ENCODE peak calls at places on chromosomes 16 and 17, in eight cellular contexts. One of them, this sample, is unnamed.

GRCh38 chr17:43844241-43844640 is 2.7 kb upstream of the CD300LG start:
- DNase-seq in spleen: no peak
- DNase-seq in heart left ventricle: no peak
- DNase-seq in uterus: no peak
- DNase-seq in IMR-90: no peak
- DNase-seq in body of pancreas: no peak
- DNase-seq in HCT116: no peak
- DNase-seq in esophagus muscularis mucosa: no peak
- DNase-seq in this sample: no peak

GRCh38 chr17:17175917-17176316 is 30.2 kb downstream of the PLD6 start:
- DNase-seq in spleen: no peak
- DNase-seq in heart left ventricle: no peak
- DNase-seq in uterus: no peak
- DNase-seq in IMR-90: no peak
- DNase-seq in body of pancreas: no peak
- DNase-seq in HCT116: no peak
- DNase-seq in esophagus muscularis mucosa: no peak
- DNase-seq in this sample: no peak

GRCh38 chr16:4664538-4665418 is 28.6 kb upstream of the NUDT16L1 start:
- DNase-seq in spleen: peak; percentile 91
- DNase-seq in heart left ventricle: peak; percentile 42
- DNase-seq in uterus: peak; percentile 71
- DNase-seq in IMR-90: no peak
- DNase-seq in body of pancreas: peak; percentile 56
- DNase-seq in HCT116: no peak
- DNase-seq in esophagus muscularis mucosa: no peak
- DNase-seq in this sample: peak; percentile 46

GRCh38 chr17:31571124-31571892 is 179.8 kb downstream of the RAB11FIP4 start:
- DNase-seq in spleen: no peak
- DNase-seq in heart left ventricle: peak; percentile 81
- DNase-seq in uterus: peak; percentile 93
- DNase-seq in IMR-90: peak; percentile 98
- DNase-seq in body of pancreas: peak; percentile 85
- DNase-seq in HCT116: no peak
- DNase-seq in esophagus muscularis mucosa: peak; percentile 96
- DNase-seq in this sample: peak; percentile 91

GRCh38 chr16:1287982-1288670 is 21.3 kb upstream of the UBE2I start:
- DNase-seq in spleen: no peak
- DNase-seq in heart left ventricle: no peak
- DNase-seq in uterus: no peak
- DNase-seq in IMR-90: peak; percentile 5
- DNase-seq in body of pancreas: no peak
- DNase-seq in HCT116: no peak
- DNase-seq in esophagus muscularis mucosa: no peak
- DNase-seq in this sample: no peak

GRCh38 chr17:34624767-34625389 is 45.5 kb downstream of the TMEM132E start:
- DNase-seq in spleen: no peak
- DNase-seq in heart left ventricle: no peak
- DNase-seq in uterus: no peak
- DNase-seq in IMR-90: no peak
- DNase-seq in body of pancreas: no peak
- DNase-seq in HCT116: no peak
- DNase-seq in esophagus muscularis mucosa: no peak
- DNase-seq in this sample: no peak

GRCh38 chr17:80029235-80029974 is 6.3 kb downstream of the TBC1D16 start:
- DNase-seq in spleen: no peak
- DNase-seq in heart left ventricle: peak; percentile 81
- DNase-seq in uterus: peak; percentile 87
- DNase-seq in IMR-90: peak; percentile 74
- DNase-seq in body of pancreas: peak; percentile 97
- DNase-seq in HCT116: no peak
- DNase-seq in esophagus muscularis mucosa: peak; percentile 95
- DNase-seq in this sample: peak; percentile 81

GRCh38 chr17:73013816-73014663 is 78.4 kb downstream of the SLC39A11 start:
- DNase-seq in spleen: no peak
- DNase-seq in heart left ventricle: no peak
- DNase-seq in uterus: no peak
- DNase-seq in IMR-90: peak; percentile 24
- DNase-seq in body of pancreas: no peak
- DNase-seq in HCT116: peak; percentile 73
- DNase-seq in esophagus muscularis mucosa: no peak
- DNase-seq in this sample: no peak

GRCh38 chr17:45782889-45783592 is 1.1 kb upstream of the CRHR1 start:
- DNase-seq in spleen: no peak
- DNase-seq in heart left ventricle: no peak
- DNase-seq in uterus: peak; percentile 42
- DNase-seq in IMR-90: no peak
- DNase-seq in body of pancreas: no peak
- DNase-seq in HCT116: no peak
- DNase-seq in esophagus muscularis mucosa: no peak
- DNase-seq in this sample: no peak
- TF ChIP-seq CTCF in spleen: no peak
- TF ChIP-seq CTCF in heart left ventricle: peak; percentile 57
- TF ChIP-seq CTCF in uterus: peak; percentile 30
- TF ChIP-seq CTCF in IMR-90: peak; percentile 29
- TF ChIP-seq CTCF in body of pancreas: peak; percentile 6
- TF ChIP-seq CTCF in HCT116: peak; percentile 60
- TF ChIP-seq CTCF in esophagus muscularis mucosa: peak; percentile 33
- TF ChIP-seq CTCF in this sample: no peak

DNA sequence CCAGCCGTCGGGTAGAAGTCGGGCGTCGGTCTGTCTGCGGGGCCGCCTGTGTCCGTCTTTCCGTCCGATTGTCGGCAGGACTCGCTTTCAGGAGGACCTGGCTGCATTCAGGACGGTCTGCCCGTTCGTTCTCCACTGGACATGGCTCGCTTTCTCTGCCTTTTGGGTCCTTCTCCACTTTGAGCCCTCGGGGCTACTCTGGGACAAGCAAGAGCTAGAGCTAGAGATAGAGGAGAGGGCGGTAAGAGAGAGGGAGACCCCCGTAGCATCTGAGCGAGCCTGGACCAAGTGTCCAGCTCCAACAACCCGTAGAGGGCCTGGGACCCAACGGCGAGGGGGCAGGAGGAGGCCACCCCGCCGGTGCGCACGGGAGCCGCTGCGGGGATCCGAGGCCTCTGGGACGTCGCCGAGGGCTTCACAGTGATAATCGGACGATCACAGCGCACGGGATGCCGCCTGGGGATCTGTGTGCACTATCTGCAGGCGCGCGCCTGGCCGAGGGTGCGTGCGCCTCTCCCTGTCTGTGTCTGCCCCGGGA is 4.5 kb downstream of the TBX4 start:
- DNase-seq in spleen: no peak
- DNase-seq in heart left ventricle: no peak
- DNase-seq in uterus: no peak
- DNase-seq in IMR-90: no peak
- DNase-seq in body of pancreas: no peak
- DNase-seq in HCT116: no peak
- DNase-seq in esophagus muscularis mucosa: no peak
- DNase-seq in this sample: no peak
- H3K4me3 ChIP-seq in spleen: peak overlapping the region; percentile 9
- H3K4me3 ChIP-seq in heart left ventricle: peak overlapping the region; percentile 35
- H3K4me3 ChIP-seq in uterus: no peak overlapping the region
- H3K4me3 ChIP-seq in IMR-90: no peak overlapping the region
- H3K4me3 ChIP-seq in body of pancreas: no peak overlapping the region
- H3K4me3 ChIP-seq in HCT116: no peak overlapping the region
- H3K4me3 ChIP-seq in esophagus muscularis mucosa: peak overlapping the region; percentile 32
- H3K4me3 ChIP-seq in this sample: no peak overlapping the region

GRCh38 chr16:29990883-29991570 is 4.4 kb downstream of the HIRIP3 start:
- DNase-seq in spleen: peak; percentile 73
- DNase-seq in heart left ventricle: no peak
- DNase-seq in uterus: no peak
- DNase-seq in IMR-90: no peak
- DNase-seq in body of pancreas: no peak
- DNase-seq in HCT116: no peak
- DNase-seq in esophagus muscularis mucosa: no peak
- DNase-seq in this sample: no peak

GRCh38 chr16:29992371-29992967 is 2.9 kb downstream of the HIRIP3 start:
- DNase-seq in spleen: no peak
- DNase-seq in heart left ventricle: no peak
- DNase-seq in uterus: no peak
- DNase-seq in IMR-90: peak; percentile 63
- DNase-seq in body of pancreas: no peak
- DNase-seq in HCT116: no peak
- DNase-seq in esophagus muscularis mucosa: no peak
- DNase-seq in this sample: no peak

GRCh38 chr16:29990033-29990432 is 5.4 kb downstream of the HIRIP3 start:
- DNase-seq in spleen: no peak
- DNase-seq in heart left ventricle: no peak
- DNase-seq in uterus: no peak
- DNase-seq in IMR-90: no peak
- DNase-seq in body of pancreas: no peak
- DNase-seq in HCT116: no peak
- DNase-seq in esophagus muscularis mucosa: no peak
- DNase-seq in this sample: no peak

GRCh38 chr16:29993191-29993902 is 2.1 kb downstream of the HIRIP3 start:
- DNase-seq in spleen: peak; percentile 76
- DNase-seq in heart left ventricle: no peak
- DNase-seq in uterus: no peak
- DNase-seq in IMR-90: no peak
- DNase-seq in body of pancreas: no peak
- DNase-seq in HCT116: no peak
- DNase-seq in esophagus muscularis mucosa: no peak
- DNase-seq in this sample: no peak

GRCh38 chr16:29991571-29991904 is 3.9 kb downstream of the HIRIP3 start:
- DNase-seq in spleen: peak; percentile 47
- DNase-seq in heart left ventricle: no peak
- DNase-seq in uterus: no peak
- DNase-seq in IMR-90: no peak
- DNase-seq in body of pancreas: no peak
- DNase-seq in HCT116: no peak
- DNase-seq in esophagus muscularis mucosa: no peak
- DNase-seq in this sample: no peak
- TF ChIP-seq POLR2A in spleen: no peak
- TF ChIP-seq POLR2A in heart left ventricle: no peak
- TF ChIP-seq POLR2A in uterus: no peak
- TF ChIP-seq POLR2A in IMR-90: no peak
- TF ChIP-seq POLR2A in body of pancreas: no peak
- TF ChIP-seq POLR2A in HCT116: no peak
- TF ChIP-seq POLR2A in esophagus muscularis mucosa: no peak
- TF ChIP-seq POLR2A in this sample: no peak

DNA sequence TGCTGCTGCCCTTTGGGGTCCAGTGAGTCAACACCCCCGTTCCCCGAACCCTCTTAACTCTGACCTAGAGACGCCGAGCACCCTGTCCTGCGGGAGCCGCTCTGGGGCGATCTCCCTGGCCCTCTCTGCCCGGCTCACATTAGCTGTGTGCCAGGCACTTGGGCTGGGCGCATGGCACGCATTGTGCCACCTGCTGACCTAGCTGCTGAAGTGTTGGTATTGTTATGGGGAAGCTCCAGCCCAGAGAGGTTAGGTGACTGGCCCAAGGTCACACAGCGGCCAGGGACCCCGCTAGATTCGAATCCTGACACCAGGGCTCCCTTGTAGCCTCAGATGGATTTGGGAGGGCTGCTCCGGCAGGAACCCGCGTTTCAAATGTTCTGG is 1.1 kb downstream of the HSD17B1 start:
- DNase-seq in spleen: peak; percentile 84
- DNase-seq in heart left ventricle: no peak
- DNase-seq in uterus: no peak
- DNase-seq in IMR-90: no peak
- DNase-seq in body of pancreas: peak; percentile 31
- DNase-seq in HCT116: no peak
- DNase-seq in esophagus muscularis mucosa: no peak
- DNase-seq in this sample: no peak
- TF ChIP-seq CTCF in spleen: no peak
- TF ChIP-seq CTCF in heart left ventricle: no peak
- TF ChIP-seq CTCF in uterus: no peak
- TF ChIP-seq CTCF in IMR-90: peak; percentile 4
- TF ChIP-seq CTCF in body of pancreas: no peak
- TF ChIP-seq CTCF in HCT116: peak; percentile 19
- TF ChIP-seq CTCF in esophagus muscularis mucosa: no peak
- TF ChIP-seq CTCF in this sample: no peak

DNA sequence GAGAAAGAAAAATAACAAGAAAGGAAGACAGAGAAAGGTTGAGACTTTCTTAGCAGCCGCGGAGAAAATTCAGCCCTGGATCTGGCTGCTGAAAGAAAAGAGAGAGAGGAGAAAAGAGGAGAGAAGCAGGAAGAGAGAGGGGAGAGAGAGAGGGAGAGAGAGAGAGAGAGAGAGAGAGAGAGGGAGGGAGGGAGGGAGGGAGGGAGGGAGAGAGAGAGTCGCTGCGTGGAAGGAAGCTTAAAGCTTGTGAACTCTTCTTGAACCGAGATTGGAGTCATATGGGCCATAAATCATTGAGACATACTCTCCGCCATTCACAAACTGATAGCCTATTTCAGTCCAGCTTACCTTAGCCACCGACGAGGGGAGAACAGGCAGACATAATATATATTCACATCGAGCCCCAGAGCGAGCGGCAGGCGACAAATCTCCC is 10.3 kb upstream of the HOXB2 start:
- DNase-seq in spleen: no peak
- DNase-seq in heart left ventricle: no peak
- DNase-seq in uterus: no peak
- DNase-seq in IMR-90: peak; percentile 99
- DNase-seq in body of pancreas: no peak
- DNase-seq in HCT116: no peak
- DNase-seq in esophagus muscularis mucosa: no peak
- DNase-seq in this sample: no peak
- H3K4me3 ChIP-seq in spleen: peak overlapping the region; percentile 22
- H3K4me3 ChIP-seq in heart left ventricle: peak overlapping the region; percentile 43
- H3K4me3 ChIP-seq in uterus: peak overlapping the region; percentile 40
- H3K4me3 ChIP-seq in IMR-90: peak overlapping the region; percentile 48
- H3K4me3 ChIP-seq in body of pancreas: no peak overlapping the region
- H3K4me3 ChIP-seq in HCT116: no peak overlapping the region
- H3K4me3 ChIP-seq in esophagus muscularis mucosa: peak overlapping the region; percentile 57
- H3K4me3 ChIP-seq in this sample: peak overlapping the region; percentile 42

DNA sequence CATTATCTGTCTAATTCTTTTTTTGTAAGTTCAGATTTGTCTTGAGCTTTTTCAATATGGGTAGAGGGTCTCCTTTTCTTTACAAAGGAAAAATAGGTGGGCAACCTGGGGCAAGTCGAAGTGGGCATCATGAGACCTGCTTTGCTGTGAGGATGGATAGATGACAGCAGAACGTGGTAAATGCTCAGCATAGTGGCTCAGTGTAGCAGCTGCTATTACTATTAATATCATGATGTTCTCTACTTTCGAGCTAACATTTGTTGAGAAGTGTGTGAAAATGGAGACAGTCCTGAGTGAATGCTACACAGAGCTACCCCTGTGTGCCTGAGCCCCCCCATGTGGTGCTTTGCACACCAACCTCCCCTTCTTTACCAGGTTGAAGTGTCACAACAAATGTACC is 39.0 kb upstream of the LGALS9 start:
- DNase-seq in spleen: peak; percentile 8
- DNase-seq in heart left ventricle: no peak
- DNase-seq in uterus: no peak
- DNase-seq in IMR-90: no peak
- DNase-seq in body of pancreas: no peak
- DNase-seq in HCT116: no peak
- DNase-seq in esophagus muscularis mucosa: no peak
- DNase-seq in this sample: no peak
- TF ChIP-seq POLR2A in spleen: no peak
- TF ChIP-seq POLR2A in heart left ventricle: no peak
- TF ChIP-seq POLR2A in uterus: no peak
- TF ChIP-seq POLR2A in IMR-90: no peak
- TF ChIP-seq POLR2A in body of pancreas: no peak
- TF ChIP-seq POLR2A in HCT116: no peak
- TF ChIP-seq POLR2A in esophagus muscularis mucosa: no peak
- TF ChIP-seq POLR2A in this sample: no peak

GRCh38 chr16:17474572-17474971 is 3.8 kb upstream of the XYLT1 start:
- DNase-seq in spleen: peak; percentile 74
- DNase-seq in heart left ventricle: no peak
- DNase-seq in uterus: no peak
- DNase-seq in IMR-90: no peak
- DNase-seq in body of pancreas: no peak
- DNase-seq in HCT116: no peak
- DNase-seq in esophagus muscularis mucosa: no peak
- DNase-seq in this sample: no peak
- TF ChIP-seq CTCF in spleen: no peak
- TF ChIP-seq CTCF in heart left ventricle: no peak
- TF ChIP-seq CTCF in uterus: no peak
- TF ChIP-seq CTCF in IMR-90: no peak
- TF ChIP-seq CTCF in body of pancreas: no peak
- TF ChIP-seq CTCF in HCT116: no peak
- TF ChIP-seq CTCF in esophagus muscularis mucosa: no peak
- TF ChIP-seq CTCF in this sample: no peak

GRCh38 chr16:81778231-81778630 is 860 bp upstream of the PLCG2 start:
- DNase-seq in spleen: peak; percentile 52
- DNase-seq in heart left ventricle: no peak
- DNase-seq in uterus: no peak
- DNase-seq in IMR-90: no peak
- DNase-seq in body of pancreas: no peak
- DNase-seq in HCT116: no peak
- DNase-seq in esophagus muscularis mucosa: no peak
- DNase-seq in this sample: no peak
- H3K4me3 ChIP-seq in spleen: no peak overlapping the region
- H3K4me3 ChIP-seq in heart left ventricle: no peak overlapping the region
- H3K4me3 ChIP-seq in uterus: no peak overlapping the region
- H3K4me3 ChIP-seq in IMR-90: no peak overlapping the region
- H3K4me3 ChIP-seq in body of pancreas: no peak overlapping the region
- H3K4me3 ChIP-seq in HCT116: peak overlapping the region; percentile 93
- H3K4me3 ChIP-seq in esophagus muscularis mucosa: no peak overlapping the region
- H3K4me3 ChIP-seq in this sample: no peak overlapping the region

This sample was measured in ovary.